ENCODE peak calls at places on chromosomes 2 and 18, in six cellular contexts. I, E, N, U, B and D are unnamed samples.

GRCh38 chr2:84631985-84632384 is 115.7 kb downstream of the DNAH6 start:
- DNase-seq in I (no peak), E (no peak), N (no peak), U (no peak), B (no peak), D (no peak)

GRCh38 chr18:45825258-45825744 is at the start of gene SIGLEC15:
- DNase-seq in I (no peak), E (no peak), N (no peak), U (no peak), B (no peak), D (no peak)

GRCh38 chr18:8978394-8978793 is 124.1 kb upstream of the NDUFV2 start:
- DNase-seq in I (no peak), E (no peak), N (no peak), U (no peak), B (no peak), D (no peak)

GRCh38 chr18:40935423-40935822 is 1019.6 kb upstream of the PIK3C3 start:
- DNase-seq in I (peak; percentile 17), E (no peak), N (peak; percentile 23), U (no peak), B (no peak), D (no peak)

GRCh38 chr2:211454684-211455083 is 898.3 kb downstream of the CPS1 start:
- DNase-seq in I (no peak), E (no peak), N (no peak), U (no peak), B (no peak), D (no peak)

GRCh38 chr2:28011322-28011737 is 120.8 kb downstream of the BABAM2 start:
- DNase-seq in I (no peak), E (no peak), N (no peak), U (no peak), B (no peak), D (no peak)

GRCh38 chr2:128602038-128602698 is 283.5 kb upstream of the HS6ST1 start:
- DNase-seq in I (no peak), E (no peak), N (no peak), U (no peak), B (no peak), D (no peak)

GRCh38 chr2:119421731-119422130 is 9.9 kb upstream of the TMEM37 start:
- DNase-seq in I (no peak), E (no peak), N (no peak), U (no peak), B (no peak), D (no peak)